ENCODE peak calls at places on chromosomes 13 and 19, in six cellular contexts. Z is globus pallidus, V is RPMI7951, R is mucosa of gallbladder, F is HCT116, E is M059J. G is an unnamed sample.

GRCh38 chr19:50510121-50510670 is 795 bp downstream of the JOSD2 start:
- DNase-seq in Z (no peak), V (no peak), R (no peak), F (no peak), E (no peak), G (no peak)

GRCh38 chr19:48804496-48804895 is 6.3 kb downstream of the BCAT2 start:
- DNase-seq in Z (no peak), V (no peak), R (no peak), F (no peak), E (no peak), G (no peak)

GRCh38 chr13:29676941-29677452 is 81.5 kb upstream of the SLC7A1 start:
- DNase-seq in Z (no peak), V (no peak), R (peak), F (no peak), E (peak), G (no peak)

GRCh38 chr13:66077286-66077685 is 1152.8 kb downstream of the PCDH9 start:
- DNase-seq in Z (no peak), V (no peak), R (no peak), F (no peak), E (no peak), G (no peak)

GRCh38 chr13:48843630-48844380 is 131.9 kb upstream of the FNDC3A start:
- DNase-seq in Z (no peak), V (no peak), R (no peak), F (no peak), E (peak), G (no peak)

GRCh38 chr19:6216996-6217751 is 62.6 kb downstream of the MLLT1 start:
- DNase-seq in Z (no peak), V (no peak), R (no peak), F (no peak), E (peak), G (no peak)

GRCh38 chr19:55082023-55082851 is 6.6 kb downstream of the EPS8L1 start:
- DNase-seq in Z (no peak), V (peak), R (no peak), F (no peak), E (no peak), G (no peak)

GRCh38 chr13:40549500-40550094 is 116.8 kb downstream of the FOXO1 start:
- DNase-seq in Z (no peak), V (peak), R (no peak), F (no peak), E (peak), G (no peak)

GRCh38 chr19:3024509-3024869 is 4.6 kb downstream of the TLE2 start:
- DNase-seq in Z (no peak), V (no peak), R (no peak), F (no peak), E (no peak), G (no peak)

GRCh38 chr19:47247308-47247990 is 8.9 kb upstream of the CCDC9 start:
- DNase-seq in Z (no peak), V (peak), R (peak), F (no peak), E (peak), G (no peak)

GRCh38 chr13:43664700-43665191 is 122.0 kb downstream of the ENOX1 start:
- DNase-seq in Z (no peak), V (peak), R (peak), F (no peak), E (peak), G (no peak)

GRCh38 chr13:110616103-110617101 is 1.1 kb downstream of the NAXD start:
- DNase-seq in Z (no peak), V (peak), R (no peak), F (peak), E (peak), G (no peak)

GRCh38 chr13:99086149-99086868 is 108.4 kb upstream of the DOCK9 start:
- DNase-seq in Z (peak), V (peak), R (peak), F (no peak), E (peak), G (peak)

GRCh38 chr13:20435616-20436368 is 89.9 kb downstream of the CRYL1 start:
- DNase-seq in Z (no peak), V (no peak), R (no peak), F (no peak), E (no peak), G (no peak)

GRCh38 chr13:30047154-30047874 is 196.9 kb upstream of the UBL3 start:
- DNase-seq in Z (no peak), V (peak), R (no peak), F (no peak), E (peak), G (no peak)

GRCh38 chr13:109725297-109725696 is 61.1 kb downstream of the IRS2 start:
- DNase-seq in Z (no peak), V (no peak), R (no peak), F (no peak), E (no peak), G (no peak)

G was measured in NCI-H460.